ENCODE peak calls at places on chromosome 10, in five cellular contexts. One of them, this sample, is unnamed.

GRCh38 chr10:49164587-49165188 is 23.5 kb downstream of the TMEM273 start:
- DNase-seq in astrocyte: no peak
- DNase-seq in fibroblast of lung: peak; percentile 30
- DNase-seq in PC-3: peak; percentile 60
- DNase-seq in IMR-90: peak; percentile 35
- DNase-seq in this sample: no peak

GRCh38 chr10:132364594-132364970 is 32.4 kb upstream of the PWWP2B start:
- DNase-seq in PC-3: no peak
- DNase-seq in astrocyte: peak; percentile 48
- DNase-seq in fibroblast of lung: no peak
- DNase-seq in IMR-90: no peak
- DNase-seq in this sample: no peak

GRCh38 chr10:50614444-50615137 is 9.2 kb downstream of the SGMS1 start:
- DNase-seq in IMR-90: no peak
- DNase-seq in astrocyte: no peak
- DNase-seq in PC-3: peak; percentile 93
- DNase-seq in fibroblast of lung: no peak
- DNase-seq in this sample: no peak

GRCh38 chr10:12350167-12350872 is 973 bp downstream of the CAMK1D start:
- DNase-seq in fibroblast of lung: peak; percentile 31
- DNase-seq in IMR-90: peak; percentile 45
- DNase-seq in astrocyte: peak; percentile 48
- DNase-seq in PC-3: peak; percentile 13
- DNase-seq in this sample: no peak

GRCh38 chr10:58701398-58702135 is 188.9 kb downstream of the BICC1 start:
- DNase-seq in astrocyte: peak; percentile 86
- DNase-seq in IMR-90: peak; percentile 81
- DNase-seq in fibroblast of lung: peak; percentile 90
- DNase-seq in PC-3: peak; percentile 45
- DNase-seq in this sample: no peak

GRCh38 chr10:73950155-73950554 is 39.2 kb downstream of the PLAU start:
- DNase-seq in astrocyte: no peak
- DNase-seq in IMR-90: no peak
- DNase-seq in PC-3: no peak
- DNase-seq in fibroblast of lung: no peak
- DNase-seq in this sample: no peak

GRCh38 chr10:130767116-130767730 is 544.3 kb downstream of the TCERG1L start:
- DNase-seq in astrocyte: no peak
- DNase-seq in fibroblast of lung: no peak
- DNase-seq in IMR-90: no peak
- DNase-seq in PC-3: no peak
- DNase-seq in this sample: no peak

GRCh38 chr10:11231285-11231684 is 213.6 kb downstream of the CELF2 start:
- DNase-seq in PC-3: no peak
- DNase-seq in fibroblast of lung: no peak
- DNase-seq in astrocyte: no peak
- DNase-seq in IMR-90: no peak
- DNase-seq in this sample: no peak

GRCh38 chr10:17206210-17206709 is 4.8 kb upstream of the TRDMT1 start:
- DNase-seq in astrocyte: peak; percentile 86
- DNase-seq in IMR-90: peak; percentile 93
- DNase-seq in fibroblast of lung: peak; percentile 59
- DNase-seq in PC-3: peak; percentile 67
- DNase-seq in this sample: no peak

GRCh38 chr10:77245953-77246352 is 391.7 kb downstream of the KCNMA1 start:
- DNase-seq in fibroblast of lung: peak; percentile 69
- DNase-seq in IMR-90: peak; percentile 51
- DNase-seq in astrocyte: peak; percentile 70
- DNase-seq in PC-3: no peak
- DNase-seq in this sample: no peak

GRCh38 chr10:3126741-3127342 is 45.7 kb downstream of the PITRM1 start:
- DNase-seq in astrocyte: no peak
- DNase-seq in IMR-90: no peak
- DNase-seq in fibroblast of lung: no peak
- DNase-seq in PC-3: no peak
- DNase-seq in this sample: peak; percentile 23
- H3K36me3 ChIP-seq in astrocyte: peaks cover 35% of the 10 kb centered on the region
- H3K36me3 ChIP-seq in IMR-90: peaks cover 87% of the 10 kb centered on the region
- H3K36me3 ChIP-seq in fibroblast of lung: peaks cover 39% of the 10 kb centered on the region
- H3K36me3 ChIP-seq in PC-3: no peaks in the 10 kb centered on the region
- H3K36me3 ChIP-seq in this sample: peaks cover 60% of the 10 kb centered on the region

GRCh38 chr10:96269438-96270300 is 1.7 kb downstream of the BLNK start:
- DNase-seq in astrocyte: no peak
- DNase-seq in IMR-90: no peak
- DNase-seq in PC-3: no peak
- DNase-seq in fibroblast of lung: no peak
- DNase-seq in this sample: no peak
- H2AFZ ChIP-seq in astrocyte: no peak overlapping the region
- H2AFZ ChIP-seq in IMR-90: no peak overlapping the region
- H2AFZ ChIP-seq in PC-3: no peak overlapping the region
- H2AFZ ChIP-seq in fibroblast of lung: no peak overlapping the region
- H2AFZ ChIP-seq in this sample: no peak overlapping the region

GRCh38 chr10:7776777-7777176 is 11.0 kb downstream of the KIN start:
- DNase-seq in IMR-90: no peak
- DNase-seq in PC-3: no peak
- DNase-seq in fibroblast of lung: no peak
- DNase-seq in astrocyte: no peak
- DNase-seq in this sample: no peak
- H3K9ac ChIP-seq in IMR-90: no peak overlapping the region
- H3K9ac ChIP-seq in PC-3: no peak overlapping the region
- H3K9ac ChIP-seq in fibroblast of lung: no peak overlapping the region
- H3K9ac ChIP-seq in astrocyte: no peak overlapping the region
- H3K9ac ChIP-seq in this sample: no peak overlapping the region

GRCh38 chr10:92562424-92562823 is 11.5 kb downstream of the IDE start:
- DNase-seq in astrocyte: no peak
- DNase-seq in PC-3: no peak
- DNase-seq in fibroblast of lung: no peak
- DNase-seq in IMR-90: no peak
- DNase-seq in this sample: no peak
- H3K36me3 ChIP-seq in astrocyte: peaks cover 3% of the 10 kb centered on the region
- H3K36me3 ChIP-seq in PC-3: peaks cover 7% of the 10 kb centered on the region
- H3K36me3 ChIP-seq in fibroblast of lung: no peaks in the 10 kb centered on the region
- H3K36me3 ChIP-seq in IMR-90: peaks cover 16% of the 10 kb centered on the region
- H3K36me3 ChIP-seq in this sample: peaks cover 3% of the 10 kb centered on the region

GRCh38 chr10:13528138-13528874 is 508 bp downstream of the BEND7 start:
- DNase-seq in astrocyte: no peak
- DNase-seq in fibroblast of lung: no peak
- DNase-seq in IMR-90: no peak
- DNase-seq in PC-3: no peak
- DNase-seq in this sample: no peak
- H2AFZ ChIP-seq in astrocyte: peak overlapping the region; percentile 35
- H2AFZ ChIP-seq in fibroblast of lung: peak overlapping the region; percentile 21
- H2AFZ ChIP-seq in IMR-90: peak overlapping the region; percentile 82
- H2AFZ ChIP-seq in PC-3: peak overlapping the region; percentile 72
- H2AFZ ChIP-seq in this sample: peak overlapping the region; percentile 39

This sample was measured in keratinocyte.